ENCODE peak calls at places on chromosomes 5 and 9, in nine cellular contexts. C is choroid plexus epithelial cell, V is GM12865, Q is left ventricle myocardium inferior, J is IMR-90, U is endodermal cell, N is astrocyte of the spinal cord, W is prostate gland, D is WERI-Rb-1. T is an unnamed sample.

GRCh38 chr9:81671880-81672280 is 17.5 kb downstream of the TLE1 start:
- DNase-seq in C (peak), V (no peak), Q (peak), J (peak), U (no peak), N (peak), W (peak), D (no peak), T (peak)

GRCh38 chr5:64273276-64273675 is 107.6 kb downstream of the RNF180 start:
- DNase-seq in C (no peak), V (no peak), Q (no peak), J (peak), U (no peak), N (no peak), W (no peak), D (no peak), T (no peak)

GRCh38 chr5:134289509-134290113 is 63.7 kb upstream of the PPP2CA start:
- DNase-seq in C (peak), V (peak), Q (no peak), J (peak), U (peak), N (peak), W (peak), D (peak), T (peak)

GRCh38 chr9:124510650-124511425 is 3.6 kb upstream of the NR5A1 start:
- DNase-seq in C (peak), V (no peak), Q (no peak), J (peak), U (no peak), N (no peak), W (no peak), D (no peak), T (peak)

GRCh38 chr5:176542596-176543427 is 5.6 kb upstream of the RNF44 start:
- DNase-seq in C (no peak), V (peak), Q (no peak), J (peak), U (peak), N (no peak), W (no peak), D (peak), T (no peak)

GRCh38 chr5:103119067-103119764 is 722 bp downstream of the GIN1 start:
- DNase-seq in C (peak), V (peak), Q (no peak), J (peak), U (no peak), N (no peak), W (no peak), D (no peak), T (peak)

GRCh38 chr5:57298295-57298984 is 124.6 kb downstream of the GPBP1 start:
- DNase-seq in C (peak), V (peak), Q (peak), J (peak), U (peak), N (peak), W (peak), D (peak), T (peak)

GRCh38 chr5:138661991-138662434 is 86.8 kb upstream of the HSPA9 start:
- DNase-seq in C (no peak), V (no peak), Q (no peak), J (no peak), U (no peak), N (no peak), W (no peak), D (no peak), T (no peak)

GRCh38 chr9:98091735-98092632 is 27.0 kb downstream of the TRIM14 start:
- DNase-seq in C (peak), V (no peak), Q (no peak), J (peak), U (peak), N (no peak), W (no peak), D (peak), T (peak)

GRCh38 chr5:71894091-71894490 is 175.0 kb downstream of the CARTPT start:
- DNase-seq in C (no peak), V (no peak), Q (no peak), J (no peak), U (no peak), N (no peak), W (no peak), D (no peak), T (no peak)

GRCh38 chr5:79456890-79457583 is 56.9 kb downstream of the HOMER1 start:
- DNase-seq in C (no peak), V (peak), Q (no peak), J (no peak), U (no peak), N (no peak), W (no peak), D (no peak), T (no peak)

GRCh38 chr9:137441289-137441934 is at the start of gene ENTPD8:
- DNase-seq in C (no peak), V (no peak), Q (no peak), J (no peak), U (peak), N (no peak), W (no peak), D (peak), T (no peak)

GRCh38 chr5:71740015-71740753 is 21.1 kb downstream of the CARTPT start:
- DNase-seq in C (no peak), V (peak), Q (no peak), J (no peak), U (no peak), N (no peak), W (no peak), D (no peak), T (no peak)

GRCh38 chr5:170783498-170784247 is at the start of gene GABRP:
- DNase-seq in C (no peak), V (no peak), Q (no peak), J (no peak), U (no peak), N (no peak), W (no peak), D (no peak), T (no peak)

GRCh38 chr5:3323144-3323543 is 272.5 kb upstream of the IRX1 start:
- DNase-seq in C (no peak), V (no peak), Q (no peak), J (no peak), U (no peak), N (no peak), W (no peak), D (no peak), T (no peak)

GRCh38 chr5:27491047-27491446 is 452.7 kb upstream of the CDH9 start:
- DNase-seq in C (no peak), V (no peak), Q (no peak), J (no peak), U (no peak), N (no peak), W (no peak), D (no peak), T (no peak)

DNA sequence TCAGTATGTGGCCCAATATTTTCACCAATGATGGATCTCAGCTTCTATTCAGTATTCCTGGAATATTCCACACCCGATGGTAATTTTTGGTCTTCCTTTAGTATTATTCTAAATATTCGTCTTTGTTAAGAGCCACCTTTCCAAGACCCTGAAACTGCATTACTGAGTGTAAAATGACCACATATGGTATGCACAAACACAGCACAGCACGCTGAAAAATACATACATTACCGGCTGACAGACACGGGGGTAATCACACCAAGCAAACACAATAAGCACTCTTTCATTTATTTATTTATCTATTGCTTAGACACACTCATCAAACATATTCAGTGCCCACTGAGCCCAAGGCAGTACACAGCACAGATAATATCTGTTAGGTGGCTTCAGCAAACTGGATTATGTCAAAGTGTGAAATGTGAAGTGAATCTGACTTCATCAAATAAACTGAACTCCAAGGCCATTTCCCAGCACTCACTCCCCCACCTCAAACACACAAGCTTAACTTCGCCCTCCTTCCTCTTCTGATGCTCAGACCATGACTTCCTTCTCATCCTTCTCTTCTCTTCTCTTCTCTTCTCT is 1637.8 kb upstream of the C9orf72 start:
- DNase-seq in C (no peak), V (no peak), Q (no peak), J (no peak), U (no peak), N (no peak), W (no peak), D (no peak), T (no peak)
- TF ChIP-seq CTCF in C (no peak), V (no peak), Q (no peak), J (no peak), U (no peak), N (no peak), W (no peak), D (no peak), T (no peak)

GRCh38 chr5:177554474-177555111 is at the start of gene FAM193B:
- DNase-seq in C (peak), V (peak), Q (peak), J (peak), U (peak), N (peak), W (peak), D (peak), T (peak)

GRCh38 chr5:177555665-177556064 is 1.3 kb upstream of the FAM193B start:
- DNase-seq in C (no peak), V (no peak), Q (no peak), J (no peak), U (no peak), N (no peak), W (no peak), D (no peak), T (no peak)

GRCh38 chr5:177553671-177554429 is 513 bp downstream of the FAM193B start:
- DNase-seq in C (no peak), V (peak), Q (peak), J (no peak), U (peak), N (no peak), W (peak), D (peak), T (no peak)

GRCh38 chr5:177557041-177557647 is 2.8 kb upstream of the FAM193B start:
- DNase-seq in C (no peak), V (no peak), Q (no peak), J (no peak), U (no peak), N (no peak), W (no peak), D (no peak), T (no peak)

DNA sequence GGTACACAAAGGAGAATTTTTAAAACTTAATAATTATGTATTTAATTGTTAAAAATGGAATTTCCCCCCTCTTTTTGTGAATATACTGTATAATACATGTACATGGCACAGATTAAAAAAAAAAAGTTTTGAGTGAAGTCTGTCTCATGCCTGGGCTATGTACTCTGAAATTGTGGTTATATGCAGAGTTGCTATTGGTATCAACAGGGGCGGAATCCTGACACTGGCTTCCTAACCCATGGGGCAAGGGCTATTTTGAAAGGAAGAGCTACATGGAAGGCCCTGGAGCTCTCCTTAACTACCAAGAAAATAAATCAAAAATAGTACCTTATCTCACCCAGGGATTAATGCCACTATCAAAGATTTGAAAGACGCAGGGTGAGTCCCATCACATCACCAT is 865 bp upstream of the FAM193B start:
- DNase-seq in C (no peak), V (no peak), Q (no peak), J (no peak), U (no peak), N (no peak), W (no peak), D (no peak), T (no peak)
- H3K4me3 ChIP-seq in C (no peak), V (peak), Q (peak), J (no peak), U (peak), N (peak), W (no peak), D (no peak), T (no peak)

DNA sequence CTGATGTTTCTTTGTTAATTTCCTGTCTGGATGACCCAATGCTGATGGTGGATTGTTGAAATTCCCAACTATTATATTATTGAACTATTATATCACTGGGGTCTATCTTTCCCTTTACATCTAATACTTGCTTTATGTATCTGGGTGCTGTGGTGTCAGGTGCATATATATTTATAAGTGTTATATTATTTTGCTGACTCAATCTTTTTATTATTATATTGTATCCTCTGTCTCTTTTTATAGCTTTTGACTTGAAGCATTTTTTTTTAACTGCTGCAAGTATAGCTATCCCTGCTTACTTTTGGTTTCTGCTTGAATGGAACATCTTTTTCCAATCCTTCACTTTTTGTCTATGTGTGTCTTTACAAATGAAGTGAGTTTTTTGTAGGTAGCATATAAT is 255.9 kb downstream of the RAB3C start:
- DNase-seq in C (no peak), V (no peak), Q (no peak), J (no peak), U (no peak), N (no peak), W (no peak), D (no peak), T (no peak)
- TF ChIP-seq CTCF in C (no peak), V (no peak), Q (no peak), J (no peak), U (no peak), N (no peak), W (no peak), D (no peak), T (no peak)

GRCh38 chr5:42515504-42515903 is 92.3 kb downstream of the GHR start:
- DNase-seq in C (no peak), V (no peak), Q (no peak), J (no peak), U (no peak), N (no peak), W (no peak), D (no peak), T (no peak)

GRCh38 chr5:42514759-42515158 is 91.5 kb downstream of the GHR start:
- DNase-seq in C (no peak), V (peak), Q (no peak), J (no peak), U (peak), N (no peak), W (no peak), D (no peak), T (no peak)

GRCh38 chr5:42518595-42519067 is 95.4 kb downstream of the GHR start:
- DNase-seq in C (no peak), V (no peak), Q (no peak), J (peak), U (no peak), N (no peak), W (no peak), D (no peak), T (peak)

GRCh38 chr5:42517164-42517563 is 93.9 kb downstream of the GHR start:
- DNase-seq in C (no peak), V (no peak), Q (no peak), J (no peak), U (no peak), N (no peak), W (no peak), D (no peak), T (no peak)

GRCh38 chr5:42516282-42517042 is 93.2 kb downstream of the GHR start:
- DNase-seq in C (no peak), V (no peak), Q (no peak), J (no peak), U (no peak), N (no peak), W (no peak), D (no peak), T (no peak)
- H3K4me3 ChIP-seq in C (no peak), V (no peak), Q (no peak), J (no peak), U (no peak), N (no peak), W (no peak), D (no peak), T (no peak)

DNA sequence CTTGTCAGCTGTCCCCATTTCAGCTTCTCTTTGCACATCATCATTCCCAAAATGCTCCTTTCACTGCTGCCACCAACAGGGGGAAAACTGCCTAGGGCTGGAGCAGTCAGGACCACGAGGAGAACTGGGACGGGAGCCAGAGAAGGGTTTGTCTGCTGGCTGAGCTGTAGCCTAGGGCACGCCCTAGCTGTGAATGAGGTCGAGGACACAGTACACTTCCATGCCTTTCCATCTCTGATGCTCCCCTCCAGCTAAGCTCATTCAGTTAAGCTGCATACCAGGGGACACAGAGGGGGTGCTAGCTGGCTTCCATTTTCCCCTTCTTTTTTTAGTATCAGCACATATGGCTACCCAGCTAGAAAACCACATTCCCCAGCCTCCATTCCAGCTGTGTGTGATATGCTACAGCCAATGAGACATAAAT is 64.7 kb downstream of the STK10 start:
- DNase-seq in C (peak), V (no peak), Q (peak), J (peak), U (peak), N (peak), W (no peak), D (no peak), T (peak)
- TF ChIP-seq CTCF in C (peak), V (no peak), Q (peak), J (peak), U (peak), N (peak), W (no peak), D (no peak), T (peak)

T was measured in AG10803.